ENCODE peak calls at places on chromosomes 3 and 15, in five cellular contexts. R is coronary artery; M is CD4-positive, alpha-beta T cell; N is fibroblast of pulmonary artery; E is AG10803. D is an unnamed sample.

GRCh38 chr3:120416868-120417267 is 33.9 kb downstream of the FSTL1 start:
- DNase-seq in M (no peak), E (no peak), R (peak), N (no peak), D (no peak)

GRCh38 chr3:140420621-140421357 is 257.1 kb upstream of the TRIM42 start:
- DNase-seq in R (no peak), N (peak), E (peak), M (no peak), D (peak)

GRCh38 chr3:169658311-169658931 is 5.1 kb downstream of the MECOM start:
- DNase-seq in N (peak), E (no peak), R (no peak), M (no peak), D (no peak)

GRCh38 chr3:37853691-37854413 is 7.8 kb upstream of the CTDSPL start:
- DNase-seq in E (no peak), R (no peak), N (no peak), M (no peak), D (peak)

GRCh38 chr3:11212301-11212613 is 58.0 kb downstream of the HRH1 start:
- DNase-seq in N (peak), E (peak), M (no peak), R (no peak), D (peak)

GRCh38 chr3:172321035-172321434 is 127.2 kb downstream of the GHSR start:
- DNase-seq in N (peak), M (no peak), R (no peak), E (peak), D (no peak)

GRCh38 chr15:33309602-33310276 is 1.0 kb upstream of the RYR3 start:
- DNase-seq in M (no peak), E (no peak), N (peak), R (no peak), D (no peak)

GRCh38 chr3:142595581-142595950 is 627 bp upstream of the PLS1 start:
- DNase-seq in M (no peak), R (no peak), E (peak), N (peak), D (peak)

GRCh38 chr3:174498638-174499037 is 360.5 kb upstream of the NAALADL2 start:
- DNase-seq in E (peak), N (peak), R (no peak), M (no peak), D (no peak)

GRCh38 chr15:63043391-63044076 is 987 bp downstream of the TPM1 start:
- DNase-seq in N (no peak), M (no peak), R (no peak), E (no peak), D (no peak)

GRCh38 chr3:43736558-43736995 is 45.8 kb downstream of the ABHD5 start:
- DNase-seq in M (no peak), N (peak), R (no peak), E (no peak), D (peak)

GRCh38 chr3:70110066-70110465 is 110.5 kb downstream of the SAMMSON start:
- DNase-seq in N (no peak), R (no peak), E (no peak), M (no peak), D (no peak)

GRCh38 chr15:87547470-87548181 is 708.9 kb downstream of the NTRK3 start:
- DNase-seq in N (peak), M (no peak), E (peak), R (no peak), D (peak)

GRCh38 chr3:107242579-107242978 is 134.7 kb upstream of the CCDC54 start:
- DNase-seq in N (no peak), M (no peak), E (no peak), R (no peak), D (no peak)

GRCh38 chr15:42687740-42688139 is 49.2 kb downstream of the CDAN1 start:
- DNase-seq in N (no peak), E (no peak), R (no peak), M (no peak), D (no peak)

GRCh38 chr3:98971183-98971681 is 69.7 kb upstream of the DCBLD2 start:
- DNase-seq in N (peak), M (no peak), R (no peak), E (peak), D (peak)

GRCh38 chr3:13451301-13451673 is 28.8 kb upstream of the HDAC11 start:
- DNase-seq in E (no peak), N (no peak), M (peak), R (no peak), D (no peak)

GRCh38 chr3:48650723-48651122 is 12.0 kb downstream of the CELSR3 start:
- DNase-seq in M (no peak), E (no peak), R (no peak), N (no peak), D (no peak)

GRCh38 chr3:108293858-108294257 is 2.5 kb upstream of the HHLA2 start:
- DNase-seq in N (no peak), M (no peak), E (no peak), R (no peak), D (no peak)

GRCh38 chr3:129453732-129454131 is 13.7 kb downstream of the IFT122 start:
- DNase-seq in R (no peak), N (peak), M (no peak), E (no peak), D (no peak)

GRCh38 chr3:81097894-81098293 is 663.6 kb downstream of the GBE1 start:
- DNase-seq in M (no peak), N (no peak), E (no peak), R (no peak), D (no peak)

GRCh38 chr3:124552224-124552623 is 178.0 kb upstream of the UMPS start:
- DNase-seq in R (no peak), M (no peak), N (no peak), E (no peak), D (peak)

GRCh38 chr3:157529085-157529484 is 25.9 kb upstream of the VEPH1 start:
- DNase-seq in M (no peak), R (no peak), N (no peak), E (no peak), D (no peak)

GRCh38 chr3:39762537-39762936 is 46.9 kb upstream of the MYRIP start:
- DNase-seq in M (no peak), R (no peak), N (no peak), E (no peak), D (no peak)

GRCh38 chr15:46442196-46442595 is 807.4 kb downstream of the SQOR start:
- DNase-seq in R (no peak), M (no peak), N (peak), E (peak), D (peak)

GRCh38 chr3:135736740-135737139 is 228.8 kb upstream of the PPP2R3A start:
- DNase-seq in R (no peak), M (no peak), E (peak), N (no peak), D (peak)
- TF ChIP-seq CTCF in R (no peak), M (no peak), E (peak), N (no peak), D (peak)

DNA sequence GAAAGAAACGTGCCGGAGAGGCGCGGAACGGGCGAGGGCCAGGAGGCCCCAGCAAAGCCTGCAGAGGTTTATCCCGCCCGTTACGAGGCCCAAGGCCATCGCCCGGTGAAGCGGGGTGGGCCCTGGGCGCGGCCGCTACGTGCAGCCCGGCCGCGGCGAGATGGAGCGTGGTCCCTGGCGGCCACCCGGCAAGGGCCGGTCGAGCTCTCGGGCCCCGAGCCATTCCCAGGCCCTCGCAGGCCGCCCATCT is 1.1 kb downstream of the PKM start:
- DNase-seq in N (no peak), E (no peak), M (no peak), R (no peak), D (no peak)
- TF ChIP-seq CTCF in N (no peak), E (no peak), M (no peak), R (no peak), D (no peak)

GRCh38 chr3:152943645-152944044 is 108.7 kb downstream of the P2RY1 start:
- DNase-seq in M (no peak), R (no peak), N (peak), E (no peak), D (peak)

GRCh38 chr3:152942366-152942765 is 107.4 kb downstream of the P2RY1 start:
- DNase-seq in R (no peak), M (no peak), N (no peak), E (no peak), D (peak)

GRCh38 chr3:152937234-152937633 is 102.3 kb downstream of the P2RY1 start:
- DNase-seq in E (no peak), M (no peak), N (peak), R (no peak), D (no peak)

GRCh38 chr3:152941825-152942224 is 106.9 kb downstream of the P2RY1 start:
- DNase-seq in E (no peak), N (no peak), M (no peak), R (no peak), D (no peak)

GRCh38 chr3:152938974-152939636 is 104.2 kb downstream of the P2RY1 start:
- DNase-seq in E (no peak), M (no peak), R (no peak), N (no peak), D (no peak)
- TF ChIP-seq CTCF in E (no peak), M (no peak), R (no peak), N (peak), D (no peak)

DNA sequence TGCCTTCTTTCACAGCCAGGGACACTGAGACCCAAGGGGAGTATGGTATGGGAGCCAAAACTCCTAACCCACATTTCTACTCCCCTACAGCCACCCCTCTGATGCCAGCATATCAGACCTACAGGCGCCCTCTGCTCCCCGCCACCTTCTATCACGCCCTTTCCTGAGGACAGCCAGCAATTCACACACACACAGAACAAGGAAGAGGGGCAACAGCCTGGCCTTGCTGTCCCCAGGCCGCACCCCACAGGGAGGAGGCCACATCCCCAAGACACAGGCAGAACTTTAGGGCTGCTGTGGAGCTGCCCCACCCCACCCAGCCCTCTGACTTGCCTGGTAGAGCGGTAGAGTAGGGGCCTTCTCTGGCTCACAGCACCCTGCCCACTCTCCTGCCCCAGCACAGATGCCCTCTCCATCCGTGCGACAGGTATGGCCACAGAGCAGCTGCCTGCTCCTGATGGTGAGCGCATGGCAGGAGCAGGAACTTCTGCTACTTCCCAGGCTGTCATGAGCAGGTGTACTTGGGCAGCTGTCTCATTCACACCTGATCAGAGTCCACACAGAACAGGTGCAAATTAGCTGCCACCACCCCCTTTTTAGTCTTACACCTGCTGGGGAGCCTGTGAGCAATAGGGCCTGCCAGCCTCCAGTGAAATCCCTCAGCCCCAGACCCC is 33.4 kb downstream of the CCDC33 start:
- DNase-seq in R (no peak), E (no peak), N (no peak), M (no peak), D (no peak)
- TF ChIP-seq CTCF in R (no peak), E (no peak), N (no peak), M (no peak), D (no peak)

GRCh38 chr3:3666664-3667063 is 132.6 kb upstream of the LRRN1 start:
- DNase-seq in N (no peak), E (no peak), M (no peak), R (no peak), D (peak)
- TF ChIP-seq CTCF in N (no peak), E (no peak), M (no peak), R (no peak), D (no peak)

DNA sequence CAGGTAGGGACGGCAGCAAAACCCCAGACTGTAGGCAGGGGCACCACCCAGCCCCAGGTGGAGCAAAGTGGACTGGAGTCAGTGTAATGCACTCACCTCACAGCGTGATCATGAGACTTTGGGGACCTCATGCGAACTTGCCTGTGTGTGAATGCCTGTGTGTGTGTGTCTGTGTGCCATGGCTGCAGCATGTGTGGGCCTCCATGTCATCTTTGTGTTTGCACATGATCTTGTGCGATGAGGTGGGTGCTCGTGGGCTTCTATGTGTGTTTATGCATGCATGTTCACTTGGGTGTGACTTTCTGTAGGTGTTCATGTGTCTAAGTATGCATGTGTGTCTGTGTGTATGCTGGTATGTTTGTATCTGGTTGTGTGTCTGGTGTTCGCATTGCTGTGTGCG is 41.2 kb upstream of the ADPGK start:
- DNase-seq in N (no peak), E (no peak), R (no peak), M (no peak), D (no peak)
- TF ChIP-seq CTCF in N (no peak), E (no peak), R (no peak), M (no peak), D (no peak)

DNA sequence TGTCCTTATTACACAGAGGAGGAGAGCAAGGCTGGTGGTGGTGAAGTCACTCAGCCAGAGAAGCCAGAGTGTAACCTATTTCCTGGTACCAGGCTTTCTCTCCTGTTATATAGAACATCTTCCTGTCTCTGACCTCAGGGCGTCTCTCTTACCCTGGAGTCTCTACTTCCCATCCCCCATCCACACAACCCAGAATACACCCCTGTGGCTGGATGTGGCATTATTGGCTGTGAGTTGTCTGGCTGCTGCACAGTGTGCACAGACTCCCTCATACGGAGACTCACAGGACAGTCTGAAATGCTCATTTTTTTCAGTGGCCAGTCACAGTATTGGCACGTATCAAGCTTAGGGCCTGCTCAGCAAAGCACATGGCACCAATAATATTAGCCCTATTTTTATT is 8.6 kb downstream of the PODXL2 start:
- DNase-seq in R (no peak), N (no peak), E (peak), M (no peak), D (no peak)
- TF ChIP-seq CTCF in R (no peak), N (no peak), E (no peak), M (no peak), D (no peak)

GRCh38 chr3:29668728-29669127 is 387.9 kb downstream of the RBMS3 start:
- DNase-seq in R (no peak), E (no peak), N (no peak), M (no peak), D (peak)
- TF ChIP-seq CTCF in R (no peak), E (peak), N (no peak), M (no peak), D (no peak)

GRCh38 chr15:95872366-95872771 is 458.1 kb upstream of the NR2F2 start:
- DNase-seq in E (peak), M (no peak), R (no peak), N (peak), D (peak)

GRCh38 chr15:95869920-95870319 is 460.6 kb upstream of the NR2F2 start:
- DNase-seq in M (no peak), N (no peak), E (no peak), R (no peak), D (no peak)

GRCh38 chr15:95866698-95867440 is 463.6 kb upstream of the NR2F2 start:
- DNase-seq in E (no peak), N (peak), M (no peak), R (no peak), D (no peak)

GRCh38 chr15:95868450-95868849 is 462.1 kb upstream of the NR2F2 start:
- DNase-seq in N (no peak), E (no peak), M (no peak), R (no peak), D (no peak)

DNA sequence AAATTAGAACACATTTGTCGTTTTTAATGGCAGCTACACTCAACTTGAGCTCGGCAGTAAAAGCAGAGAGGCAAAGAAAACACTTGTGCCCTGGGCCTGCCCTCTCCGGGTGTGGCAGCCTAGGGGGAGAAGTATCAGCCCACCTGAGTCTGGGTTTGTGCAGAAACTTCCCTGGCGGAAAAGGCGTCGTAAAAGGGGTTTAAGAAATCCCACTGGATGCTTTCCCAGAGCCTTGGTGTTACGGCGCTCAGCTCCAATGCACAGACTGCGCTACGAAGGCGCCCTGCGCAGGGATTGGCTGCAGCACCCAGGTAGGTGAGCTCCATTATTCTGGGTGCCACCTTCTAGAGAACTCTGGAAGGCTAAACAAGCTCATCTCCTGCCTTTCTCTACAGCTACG is 461.5 kb upstream of the NR2F2 start:
- DNase-seq in N (no peak), M (no peak), R (no peak), E (no peak), D (no peak)
- TF ChIP-seq CTCF in N (no peak), M (no peak), R (no peak), E (no peak), D (no peak)

D was measured in MCF 10A.